ENCODE peak calls at places on chromosomes 7 and 10, in nine cellular contexts. C, I, L, S, W, U, R, B and M are unnamed samples.

GRCh38 chr7:36288501-36288900 is 101.2 kb upstream of the ANLN start:
- DNase-seq in C (no peak), I (no peak), L (no peak), S (no peak), W (no peak), U (no peak), R (no peak), B (no peak), M (no peak)

GRCh38 chr7:69677905-69678793 is 79.9 kb downstream of the AUTS2 start:
- DNase-seq in C (no peak), I (no peak), L (no peak), S (no peak), W (no peak), U (no peak), R (no peak), B (no peak), M (no peak)

GRCh38 chr10:124999433-125000365 is 57.8 kb downstream of the ZRANB1 start:
- DNase-seq in C (peak; percentile 22), I (no peak), L (peak; percentile 95), S (peak; percentile 81), W (no peak), U (peak; percentile 15), R (no peak), B (no peak), M (peak; percentile 40)

GRCh38 chr10:120172371-120172770 is 279.8 kb downstream of the SEC23IP start:
- DNase-seq in C (no peak), I (no peak), L (no peak), S (peak; percentile 37), W (no peak), U (no peak), R (no peak), B (no peak), M (no peak)

GRCh38 chr7:48665361-48666135 is 258.8 kb upstream of the CDC14C start:
- DNase-seq in C (no peak), I (no peak), L (no peak), S (no peak), W (no peak), U (no peak), R (no peak), B (no peak), M (no peak)

GRCh38 chr7:75573477-75574019 is 81.4 kb downstream of the SPDYE5 start:
- DNase-seq in C (no peak), I (no peak), L (no peak), S (no peak), W (no peak), U (no peak), R (no peak), B (no peak), M (no peak)

GRCh38 chr7:24158976-24159375 is 125.0 kb upstream of the NPY start:
- DNase-seq in C (no peak), I (no peak), L (no peak), S (no peak), W (no peak), U (no peak), R (no peak), B (no peak), M (no peak)

GRCh38 chr7:107390921-107391320 is 78.9 kb upstream of the GPR22 start:
- DNase-seq in C (no peak), I (no peak), L (no peak), S (no peak), W (no peak), U (no peak), R (no peak), B (no peak), M (no peak)

GRCh38 chr10:16497911-16498310 is 23.8 kb downstream of the C1QL3 start:
- DNase-seq in C (no peak), I (no peak), L (no peak), S (no peak), W (no peak), U (no peak), R (no peak), B (no peak), M (no peak)

GRCh38 chr7:1220958-1221745 is 11.5 kb upstream of the UNCX start:
- DNase-seq in C (no peak), I (no peak), L (no peak), S (no peak), W (no peak), U (no peak), R (no peak), B (no peak), M (no peak)

GRCh38 chr10:24205846-24206245 is 3.1 kb upstream of the KIAA1217 start:
- DNase-seq in C (no peak), I (no peak), L (no peak), S (no peak), W (no peak), U (no peak), R (no peak), B (no peak), M (no peak)

GRCh38 chr7:103025341-103025740 is 49.3 kb downstream of the FBXL13 start:
- DNase-seq in C (no peak), I (no peak), L (no peak), S (no peak), W (no peak), U (no peak), R (no peak), B (no peak), M (no peak)

GRCh38 chr10:27104919-27105318 is 4.6 kb upstream of the ANKRD26 start:
- DNase-seq in C (no peak), I (no peak), L (no peak), S (no peak), W (no peak), U (no peak), R (no peak), B (peak; percentile 16), M (no peak)

GRCh38 chr7:28773423-28774129 is 184.6 kb downstream of the TRIL start:
- DNase-seq in C (peak; percentile 52), I (no peak), L (no peak), S (no peak), W (no peak), U (no peak), R (no peak), B (no peak), M (no peak)

GRCh38 chr10:119104653-119105024 is 726 bp downstream of the DENND10 start:
- DNase-seq in C (peak; percentile 40), I (peak; percentile 19), L (peak; percentile 18), S (no peak), W (no peak), U (no peak), R (no peak), B (no peak), M (peak; percentile 21)

GRCh38 chr10:117364121-117364960 is 10.9 kb downstream of the PDZD8 start:
- DNase-seq in C (no peak), I (no peak), L (peak; percentile 64), S (no peak), W (no peak), U (no peak), R (no peak), B (no peak), M (no peak)

GRCh38 chr10:6162589-6163356 is 40.0 kb upstream of the PFKFB3 start:
- DNase-seq in C (peak; percentile 43), I (no peak), L (no peak), S (no peak), W (no peak), U (no peak), R (no peak), B (no peak), M (peak; percentile 34)

DNA sequence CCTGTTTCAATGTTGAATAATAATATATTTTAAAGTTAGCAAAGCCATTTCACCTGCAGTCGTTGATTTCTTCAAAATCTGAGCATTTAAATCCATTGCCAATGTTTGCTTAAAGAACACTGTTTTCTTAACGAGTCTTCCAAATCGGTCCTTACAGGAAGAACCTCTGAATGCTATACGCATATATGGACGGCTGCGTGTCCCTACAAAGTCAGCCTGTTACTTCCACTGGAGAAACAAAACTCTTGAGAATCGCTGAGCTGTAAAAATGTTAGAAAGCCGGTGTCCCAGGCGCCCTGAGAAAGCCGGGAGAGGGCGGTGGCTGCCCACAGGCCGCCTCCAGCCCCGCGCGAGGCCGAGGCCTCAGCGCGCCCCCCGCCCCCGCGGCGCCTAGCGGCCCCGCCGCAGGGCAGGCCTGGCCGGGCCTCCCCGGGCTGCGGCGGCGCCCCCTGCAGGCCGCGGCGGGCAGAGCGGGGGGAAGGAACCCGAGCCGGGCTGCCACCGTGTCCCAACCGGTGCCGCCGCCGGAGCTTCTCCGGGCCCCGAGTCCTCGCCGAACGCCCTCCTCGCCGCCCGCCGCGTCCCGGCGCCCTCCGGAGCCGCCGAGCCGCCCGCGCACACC is at the start of gene FHIP2A:
- DNase-seq in C (peak; percentile 87), I (peak; percentile 88), L (peak; percentile 71), S (peak; percentile 58), W (peak; percentile 61), U (peak; percentile 75), R (peak; percentile 77), B (peak; percentile 78), M (peak; percentile 55)
- TF ChIP-seq CTCF in C (peak; percentile 24), I (peak; percentile 51), L (peak; percentile 20), S (peak; percentile 41), W (peak; percentile 95), U (peak; percentile 95), R (peak; percentile 96), B (peak; percentile 35), M (peak; percentile 81)

DNA sequence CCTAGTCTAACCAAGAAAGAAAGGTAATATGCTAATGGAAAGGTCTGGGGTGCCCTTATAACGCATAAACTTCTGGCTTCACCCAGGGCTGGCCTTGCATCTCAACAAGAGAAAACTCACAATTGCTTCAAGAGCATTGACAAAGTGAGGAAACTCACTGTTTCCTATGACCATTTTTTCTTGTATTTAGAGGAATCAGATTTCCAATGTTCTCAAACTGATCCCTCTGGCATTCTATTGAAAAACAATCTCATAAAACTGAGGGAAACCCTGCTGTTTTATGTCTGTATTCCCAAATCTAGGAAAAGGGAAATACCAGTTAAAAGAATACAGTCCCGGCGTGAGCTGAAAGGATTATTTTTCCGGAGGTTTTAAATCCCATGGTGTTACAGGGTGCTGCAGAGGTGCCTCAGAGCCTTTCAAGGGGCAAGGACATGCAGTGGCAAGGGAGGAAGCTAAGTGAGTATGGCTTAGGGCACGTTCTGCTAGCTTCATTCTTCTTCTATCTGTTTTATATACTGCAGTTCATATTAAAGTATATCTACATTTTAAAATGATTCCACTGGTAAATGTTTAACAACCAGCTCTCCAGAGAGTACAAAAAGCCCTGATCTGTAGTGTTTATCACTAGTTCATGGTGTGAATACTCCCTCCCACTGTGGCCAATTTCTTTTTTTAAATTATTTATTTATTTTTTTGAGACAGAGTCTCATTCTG is 68.7 kb downstream of the CAV1 start:
- DNase-seq in C (no peak), I (no peak), L (no peak), S (no peak), W (no peak), U (no peak), R (no peak), B (no peak), M (no peak)
- H3K27ac ChIP-seq in C (no peak overlapping the region), I (no peak overlapping the region), L (no peak overlapping the region), S (no peak overlapping the region), W (no peak overlapping the region), U (no peak overlapping the region), R (no peak overlapping the region), B (no peak overlapping the region), M (no peak overlapping the region)

GRCh38 chr7:127957886-127958285 is 73.4 kb downstream of the LRRC4 start:
- DNase-seq in C (no peak), I (no peak), L (no peak), S (no peak), W (no peak), U (no peak), R (no peak), B (no peak), M (no peak)
- TF ChIP-seq CTCF in C (no peak), I (no peak), L (no peak), S (no peak), W (no peak), U (no peak), R (no peak), B (no peak), M (no peak)

GRCh38 chr7:42110333-42110732 is 126.7 kb downstream of the GLI3 start:
- DNase-seq in C (no peak), I (no peak), L (no peak), S (no peak), W (no peak), U (no peak), R (no peak), B (no peak), M (no peak)
- H3K27ac ChIP-seq in C (no peak overlapping the region), I (no peak overlapping the region), L (no peak overlapping the region), S (no peak overlapping the region), W (no peak overlapping the region), U (no peak overlapping the region), R (no peak overlapping the region), B (no peak overlapping the region), M (no peak overlapping the region)